ENCODE peak calls at places on chromosomes 13 and 19, in seven cellular contexts. P is HCT116, Z is SK-N-SH, W is H1, T is GM12878, Q is K562, C is HepG2. N is an unnamed sample.

GRCh38 chr19:35911790-35912189 is 3.7 kb upstream of the TYROBP start:
- DNase-seq in P (peak), Z (no peak), W (no peak), T (no peak), Q (no peak), C (no peak), N (no peak)

GRCh38 chr13:52195052-52195837 is 35.8 kb upstream of the NEK3 start:
- DNase-seq in P (no peak), Z (peak), W (peak), T (no peak), Q (no peak), C (no peak), N (peak)

GRCh38 chr19:48502720-48503018 is 9.0 kb downstream of the LMTK3 start:
- DNase-seq in P (no peak), Z (no peak), W (no peak), T (no peak), Q (no peak), C (no peak), N (no peak)

GRCh38 chr13:111031531-111031961 is 83.6 kb upstream of the ARHGEF7 start:
- DNase-seq in P (no peak), Z (no peak), W (no peak), T (no peak), Q (no peak), C (no peak), N (no peak)

GRCh38 chr19:29535432-29535831 is 9.6 kb downstream of the VSTM2B start:
- DNase-seq in P (no peak), Z (no peak), W (no peak), T (no peak), Q (no peak), C (no peak), N (no peak)

GRCh38 chr19:34109596-34109995 is 62.7 kb upstream of the LSM14A start:
- DNase-seq in P (no peak), Z (no peak), W (no peak), T (no peak), Q (no peak), C (no peak), N (no peak)

GRCh38 chr13:57865600-57866294 is 234.2 kb downstream of the PCDH17 start:
- DNase-seq in P (no peak), Z (no peak), W (no peak), T (no peak), Q (no peak), C (no peak), N (peak)

GRCh38 chr13:93736111-93736510 is 509.5 kb downstream of the GPC6 start:
- DNase-seq in P (no peak), Z (no peak), W (no peak), T (no peak), Q (no peak), C (no peak), N (no peak)

GRCh38 chr19:48495391-48495790 is 16.2 kb downstream of the LMTK3 start:
- DNase-seq in P (no peak), Z (no peak), W (no peak), T (no peak), Q (no peak), C (no peak), N (no peak)

GRCh38 chr19:41646589-41647204 is 19.8 kb upstream of the CEACAM4 start:
- DNase-seq in P (peak), Z (peak), W (no peak), T (no peak), Q (peak), C (no peak), N (peak)

GRCh38 chr19:48400018-48400742 is 6.7 kb downstream of the GRIN2D start:
- DNase-seq in P (peak), Z (peak), W (peak), T (no peak), Q (peak), C (peak), N (peak)

GRCh38 chr13:105213512-105213911 is 1322.0 kb downstream of the EFNB2 start:
- DNase-seq in P (no peak), Z (no peak), W (no peak), T (no peak), Q (no peak), C (no peak), N (no peak)

GRCh38 chr13:107124129-107124718 is 556.3 kb upstream of the ARGLU1 start:
- DNase-seq in P (no peak), Z (peak), W (no peak), T (no peak), Q (no peak), C (peak), N (peak)

GRCh38 chr13:32019612-32020233 is 11.9 kb upstream of the FRY start:
- DNase-seq in P (peak), Z (peak), W (no peak), T (peak), Q (peak), C (peak), N (no peak)

GRCh38 chr19:8259142-8259921 is 48.8 kb downstream of the CD320 start:
- DNase-seq in P (no peak), Z (no peak), W (no peak), T (no peak), Q (no peak), C (no peak), N (no peak)

GRCh38 chr19:8261347-8261746 is 46.8 kb downstream of the CD320 start:
- DNase-seq in P (no peak), Z (no peak), W (no peak), T (no peak), Q (no peak), C (no peak), N (no peak)

GRCh38 chr19:8261881-8262280 is 46.3 kb downstream of the CD320 start:
- DNase-seq in P (no peak), Z (no peak), W (no peak), T (no peak), Q (no peak), C (no peak), N (no peak)

GRCh38 chr19:8259922-8260247 is 48.3 kb downstream of the CD320 start:
- DNase-seq in P (no peak), Z (no peak), W (no peak), T (no peak), Q (no peak), C (no peak), N (no peak)

GRCh38 chr19:8262431-8262830 is 45.7 kb downstream of the CD320 start:
- DNase-seq in P (no peak), Z (no peak), W (no peak), T (no peak), Q (no peak), C (no peak), N (no peak)
- TF ChIP-seq JUND in P (no peak), Z (no peak), W (no peak), T (no peak), Q (no peak), C (no peak), N (no peak)

GRCh38 chr13:108345016-108345415 is 75.5 kb downstream of the TNFSF13B start:
- DNase-seq in P (no peak), Z (no peak), W (no peak), T (no peak), Q (no peak), C (no peak), N (no peak)

GRCh38 chr13:108346376-108346775 is 76.9 kb downstream of the TNFSF13B start:
- DNase-seq in P (no peak), Z (no peak), W (no peak), T (no peak), Q (no peak), C (no peak), N (no peak)

DNA sequence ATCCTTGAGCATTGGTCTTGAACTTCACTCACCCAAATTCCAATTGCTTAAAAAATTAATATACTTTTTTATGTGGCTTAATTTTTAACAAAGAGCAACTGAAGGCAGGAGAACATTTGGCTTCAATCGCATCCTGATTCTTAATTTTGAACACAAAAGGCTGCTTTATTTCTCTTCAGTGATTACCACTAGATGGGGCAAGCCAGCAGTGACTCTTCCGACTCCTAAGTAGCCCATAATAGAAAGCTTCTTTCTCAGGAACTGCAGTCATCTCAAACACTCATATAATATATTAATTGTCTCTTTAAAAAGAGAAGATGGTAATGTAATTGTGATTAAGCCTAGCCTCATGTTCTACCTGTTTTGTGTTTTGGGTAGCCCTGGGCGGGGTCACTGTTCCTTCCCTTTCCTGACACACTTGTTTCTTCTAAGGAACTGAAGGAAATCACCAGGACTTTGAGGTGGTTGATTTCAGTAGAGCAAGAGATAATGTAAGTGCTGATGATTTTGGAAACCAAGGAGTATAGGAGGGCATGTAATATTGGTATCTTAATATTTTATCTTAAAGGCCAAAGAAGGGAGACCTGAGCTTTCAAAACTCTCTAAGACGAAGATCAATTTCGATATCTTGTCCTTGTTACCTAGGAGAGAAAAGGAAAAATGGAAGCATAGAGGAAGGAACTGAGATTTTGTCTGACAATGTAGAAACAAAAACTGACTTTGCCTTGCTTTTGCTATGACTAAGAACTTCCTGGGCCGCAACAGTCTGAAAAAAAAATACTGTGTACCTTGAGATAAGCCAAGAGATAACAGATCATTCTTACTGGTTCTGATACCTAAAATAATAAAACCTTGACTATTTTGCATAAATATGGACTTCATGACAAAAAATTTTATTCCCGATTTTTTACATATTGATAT is 73.1 kb downstream of the TNFSF13B start:
- DNase-seq in P (peak), Z (peak), W (no peak), T (peak), Q (no peak), C (peak), N (peak)
- TF ChIP-seq JUND in P (no peak), Z (no peak), W (no peak), T (no peak), Q (no peak), C (no peak), N (no peak)

GRCh38 chr19:2255112-2255845 is 938 bp downstream of the JSRP1 start:
- DNase-seq in P (no peak), Z (peak), W (no peak), T (no peak), Q (no peak), C (no peak), N (no peak)

GRCh38 chr19:2254052-2254872 is 2.0 kb downstream of the JSRP1 start:
- DNase-seq in P (no peak), Z (peak), W (no peak), T (no peak), Q (no peak), C (peak), N (no peak)

GRCh38 chr19:2251577-2252480 is 2.7 kb downstream of the AMH start:
- DNase-seq in P (no peak), Z (peak), W (no peak), T (no peak), Q (no peak), C (no peak), N (no peak)

GRCh38 chr19:2252481-2253105 is 3.5 kb downstream of the AMH start:
- DNase-seq in P (no peak), Z (peak), W (no peak), T (no peak), Q (no peak), C (no peak), N (no peak)

DNA sequence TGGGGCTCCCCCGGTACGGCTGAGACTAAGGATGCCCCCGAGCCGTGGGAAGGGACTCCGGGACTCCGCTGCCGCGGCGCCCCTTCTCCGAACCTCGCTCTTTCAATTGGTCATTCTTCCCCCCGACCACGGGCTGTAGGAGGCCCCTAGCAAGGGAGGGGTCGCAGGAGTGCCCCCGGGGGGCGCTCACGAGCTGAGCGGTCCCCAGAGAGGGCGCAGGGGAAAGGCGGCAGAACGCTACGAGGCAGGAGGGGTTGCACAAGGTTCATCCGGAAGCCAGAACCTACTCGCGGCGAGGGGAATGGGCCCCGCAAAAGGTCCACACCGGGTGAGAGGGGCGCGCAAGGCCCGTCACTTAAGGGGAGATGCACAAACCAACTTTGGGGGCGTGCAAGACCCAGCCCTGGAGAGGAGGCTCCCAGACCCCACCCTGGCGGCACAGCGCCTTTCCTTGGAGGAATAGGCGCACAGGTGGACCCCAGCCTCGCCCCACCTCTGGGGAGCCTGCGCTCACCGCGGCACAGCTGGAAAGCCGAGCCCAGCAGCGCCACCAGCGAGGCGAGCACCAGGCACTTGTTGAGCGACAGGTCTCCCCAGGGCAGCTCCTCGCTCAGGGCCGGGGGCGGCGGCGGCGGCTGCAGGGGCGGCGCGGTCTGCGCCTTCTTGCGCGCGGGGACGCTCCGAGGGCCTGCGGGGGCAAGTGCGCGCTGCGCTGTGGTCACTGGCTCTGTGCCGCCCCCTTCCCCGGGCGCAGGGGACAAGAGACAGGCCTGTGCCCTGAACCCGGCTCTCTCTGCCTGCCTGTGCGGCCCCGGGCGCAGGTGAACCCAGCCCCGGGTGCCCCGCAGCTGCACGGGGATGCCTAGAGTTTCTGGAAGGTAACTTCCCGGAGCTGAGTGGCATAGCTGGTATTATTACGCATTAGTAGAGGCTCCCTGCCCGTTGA is 2.8 kb downstream of the JSRP1 start:
- DNase-seq in P (no peak), Z (peak), W (no peak), T (no peak), Q (no peak), C (peak), N (no peak)
- TF ChIP-seq JUND in P (no peak), Z (no peak), W (no peak), T (no peak), Q (no peak), C (no peak), N (no peak)

GRCh38 chr19:44745386-44745831 is 3.1 kb upstream of the BCL3 start:
- DNase-seq in P (peak), Z (no peak), W (no peak), T (no peak), Q (no peak), C (no peak), N (no peak)
- TF ChIP-seq JUND in P (no peak), Z (no peak), W (no peak), T (no peak), Q (no peak), C (no peak), N (no peak)

GRCh38 chr19:492091-492531 is 4.2 kb upstream of the MADCAM1 start:
- DNase-seq in P (no peak), Z (peak), W (no peak), T (no peak), Q (peak), C (no peak), N (no peak)
- TF ChIP-seq JUND in P (no peak), Z (no peak), W (no peak), T (no peak), Q (no peak), C (no peak), N (no peak)

GRCh38 chr19:10395436-10395835 is 7.9 kb downstream of the CDC37 start:
- DNase-seq in P (no peak), Z (no peak), W (no peak), T (no peak), Q (peak), C (no peak), N (no peak)
- TF ChIP-seq JUND in P (no peak), Z (no peak), W (no peak), T (no peak), Q (no peak), C (no peak), N (no peak)